ENCODE peak calls at places on chromosomes 16 and 17, in seven cellular contexts. One of them, this sample, is unnamed. For H3K4me1, the result is how much of the 10 kb centered on the place peaks cover.

GRCh38 chr17:81513669-81514484 is 1.3 kb upstream of the ACTG1 start:
- DNase-seq in endodermal cell: peak
- DNase-seq in ascending aorta: no peak
- DNase-seq in IMR-90: peak
- DNase-seq in OCI-LY7: peak
- DNase-seq in neural progenitor cell: peak
- DNase-seq in lower lobe of right lung: peak
- DNase-seq in this sample: peak

GRCh38 chr16:27401768-27402568 is at the start of gene IL21R:
- DNase-seq in IMR-90: peak
- DNase-seq in endodermal cell: peak
- DNase-seq in lower lobe of right lung: peak
- DNase-seq in ascending aorta: peak
- DNase-seq in OCI-LY7: peak
- DNase-seq in neural progenitor cell: peak
- DNase-seq in this sample: peak

GRCh38 chr16:20004931-20005330 is 68.8 kb downstream of the GPR139 start:
- DNase-seq in lower lobe of right lung: no peak
- DNase-seq in IMR-90: no peak
- DNase-seq in ascending aorta: no peak
- DNase-seq in neural progenitor cell: peak
- DNase-seq in endodermal cell: peak
- DNase-seq in OCI-LY7: no peak
- DNase-seq in this sample: no peak

GRCh38 chr16:10941127-10941933 is 938 bp downstream of the DEXI start:
- DNase-seq in OCI-LY7: no peak
- DNase-seq in neural progenitor cell: peak
- DNase-seq in endodermal cell: peak
- DNase-seq in lower lobe of right lung: no peak
- DNase-seq in ascending aorta: no peak
- DNase-seq in IMR-90: no peak
- DNase-seq in this sample: no peak

GRCh38 chr17:34740936-34741515 is 161.6 kb downstream of the TMEM132E start:
- DNase-seq in endodermal cell: peak
- DNase-seq in IMR-90: no peak
- DNase-seq in lower lobe of right lung: no peak
- DNase-seq in ascending aorta: no peak
- DNase-seq in neural progenitor cell: no peak
- DNase-seq in OCI-LY7: no peak
- DNase-seq in this sample: no peak

GRCh38 chr16:66189951-66190350 is 176.5 kb upstream of the CDH5 start:
- DNase-seq in IMR-90: peak
- DNase-seq in endodermal cell: no peak
- DNase-seq in ascending aorta: no peak
- DNase-seq in neural progenitor cell: no peak
- DNase-seq in OCI-LY7: no peak
- DNase-seq in lower lobe of right lung: no peak
- DNase-seq in this sample: peak

GRCh38 chr17:45310380-45311324 is 6.2 kb downstream of the MAP3K14 start:
- DNase-seq in neural progenitor cell: no peak
- DNase-seq in endodermal cell: no peak
- DNase-seq in ascending aorta: no peak
- DNase-seq in IMR-90: no peak
- DNase-seq in lower lobe of right lung: peak
- DNase-seq in OCI-LY7: no peak
- DNase-seq in this sample: no peak

GRCh38 chr17:78316115-78316866 is 43.6 kb downstream of the SOCS3 start:
- DNase-seq in OCI-LY7: no peak
- DNase-seq in IMR-90: no peak
- DNase-seq in endodermal cell: peak
- DNase-seq in lower lobe of right lung: no peak
- DNase-seq in neural progenitor cell: no peak
- DNase-seq in ascending aorta: no peak
- DNase-seq in this sample: no peak

GRCh38 chr17:56994009-56994792 is 16.3 kb downstream of the SCPEP1 start:
- DNase-seq in OCI-LY7: no peak
- DNase-seq in IMR-90: peak
- DNase-seq in ascending aorta: no peak
- DNase-seq in endodermal cell: peak
- DNase-seq in lower lobe of right lung: no peak
- DNase-seq in neural progenitor cell: no peak
- DNase-seq in this sample: no peak

GRCh38 chr17:13864551-13864950 is 204.8 kb upstream of the COX10 start:
- DNase-seq in endodermal cell: no peak
- DNase-seq in IMR-90: peak
- DNase-seq in neural progenitor cell: no peak
- DNase-seq in OCI-LY7: no peak
- DNase-seq in ascending aorta: no peak
- DNase-seq in lower lobe of right lung: no peak
- DNase-seq in this sample: no peak

GRCh38 chr16:88069397-88070168 is 118.3 kb downstream of the BANP start:
- DNase-seq in IMR-90: no peak
- DNase-seq in ascending aorta: no peak
- DNase-seq in OCI-LY7: peak
- DNase-seq in lower lobe of right lung: peak
- DNase-seq in endodermal cell: no peak
- DNase-seq in neural progenitor cell: no peak
- DNase-seq in this sample: no peak

GRCh38 chr17:41547921-41548843 is 20.1 kb upstream of the KRT19 start:
- DNase-seq in endodermal cell: peak
- DNase-seq in OCI-LY7: no peak
- DNase-seq in neural progenitor cell: no peak
- DNase-seq in IMR-90: peak
- DNase-seq in lower lobe of right lung: peak
- DNase-seq in ascending aorta: peak
- DNase-seq in this sample: peak

GRCh38 chr17:48522990-48523389 is 7.8 kb downstream of the HOXB1 start:
- DNase-seq in lower lobe of right lung: no peak
- DNase-seq in ascending aorta: no peak
- DNase-seq in endodermal cell: no peak
- DNase-seq in IMR-90: no peak
- DNase-seq in neural progenitor cell: no peak
- DNase-seq in OCI-LY7: no peak
- DNase-seq in this sample: no peak

GRCh38 chr17:44543905-44544523 is 13.3 kb upstream of the FZD2 start:
- DNase-seq in OCI-LY7: no peak
- DNase-seq in ascending aorta: no peak
- DNase-seq in endodermal cell: no peak
- DNase-seq in IMR-90: no peak
- DNase-seq in lower lobe of right lung: no peak
- DNase-seq in neural progenitor cell: no peak
- DNase-seq in this sample: no peak

GRCh38 chr17:39899215-39899614 is 19.2 kb downstream of the GSDMB start:
- DNase-seq in ascending aorta: no peak
- DNase-seq in IMR-90: no peak
- DNase-seq in lower lobe of right lung: no peak
- DNase-seq in OCI-LY7: no peak
- DNase-seq in neural progenitor cell: no peak
- DNase-seq in endodermal cell: no peak
- DNase-seq in this sample: no peak

GRCh38 chr16:87586201-87586782 is 16.0 kb upstream of the JPH3 start:
- DNase-seq in OCI-LY7: no peak
- DNase-seq in neural progenitor cell: no peak
- DNase-seq in lower lobe of right lung: no peak
- DNase-seq in ascending aorta: no peak
- DNase-seq in IMR-90: peak
- DNase-seq in endodermal cell: peak
- DNase-seq in this sample: no peak

GRCh38 chr17:60393840-60394529 is 2.1 kb upstream of the USP32 start:
- DNase-seq in IMR-90: no peak
- DNase-seq in OCI-LY7: no peak
- DNase-seq in ascending aorta: no peak
- DNase-seq in lower lobe of right lung: no peak
- DNase-seq in endodermal cell: no peak
- DNase-seq in neural progenitor cell: peak
- DNase-seq in this sample: no peak

GRCh38 chr17:60390881-60391418 is 983 bp downstream of the USP32 start:
- DNase-seq in IMR-90: peak
- DNase-seq in lower lobe of right lung: peak
- DNase-seq in OCI-LY7: peak
- DNase-seq in neural progenitor cell: peak
- DNase-seq in ascending aorta: no peak
- DNase-seq in endodermal cell: peak
- DNase-seq in this sample: no peak

GRCh38 chr17:60392845-60393702 is 1.1 kb upstream of the USP32 start:
- DNase-seq in lower lobe of right lung: peak
- DNase-seq in ascending aorta: no peak
- DNase-seq in OCI-LY7: peak
- DNase-seq in neural progenitor cell: peak
- DNase-seq in IMR-90: peak
- DNase-seq in endodermal cell: peak
- DNase-seq in this sample: no peak

GRCh38 chr17:60391419-60392041 is 403 bp downstream of the USP32 start:
- DNase-seq in OCI-LY7: no peak
- DNase-seq in ascending aorta: peak
- DNase-seq in neural progenitor cell: peak
- DNase-seq in endodermal cell: no peak
- DNase-seq in lower lobe of right lung: no peak
- DNase-seq in IMR-90: no peak
- DNase-seq in this sample: no peak

GRCh38 chr17:60392042-60392844 is at the start of gene USP32:
- DNase-seq in lower lobe of right lung: peak
- DNase-seq in ascending aorta: peak
- DNase-seq in OCI-LY7: peak
- DNase-seq in IMR-90: peak
- DNase-seq in endodermal cell: peak
- DNase-seq in neural progenitor cell: peak
- DNase-seq in this sample: peak
- TF ChIP-seq CTCF in lower lobe of right lung: peak
- TF ChIP-seq CTCF in ascending aorta: peak
- TF ChIP-seq CTCF in OCI-LY7: peak
- TF ChIP-seq CTCF in IMR-90: peak
- TF ChIP-seq CTCF in endodermal cell: peak
- TF ChIP-seq CTCF in neural progenitor cell: peak
- TF ChIP-seq CTCF in this sample: peak

DNA sequence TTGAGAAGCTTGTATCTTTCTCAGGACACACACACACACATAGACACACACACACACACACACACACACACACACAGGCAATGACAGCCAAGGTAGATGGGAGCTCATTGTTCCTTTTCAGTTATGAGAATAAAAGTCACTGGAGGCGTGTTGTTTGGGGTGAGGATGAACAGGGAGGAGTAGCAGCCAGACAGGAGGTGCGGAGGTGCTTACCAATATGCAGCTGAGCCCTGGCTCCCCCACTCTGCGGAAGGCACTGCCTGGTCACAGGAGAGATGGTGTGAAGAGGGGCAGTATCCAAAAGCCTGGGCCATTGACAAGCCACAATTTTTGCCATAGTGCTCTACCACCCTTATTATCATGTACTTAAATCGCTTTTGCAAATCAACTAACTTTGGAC is 77.4 kb downstream of the CBLN1 start:
- DNase-seq in ascending aorta: no peak
- DNase-seq in endodermal cell: no peak
- DNase-seq in lower lobe of right lung: no peak
- DNase-seq in neural progenitor cell: no peak
- DNase-seq in IMR-90: no peak
- DNase-seq in OCI-LY7: no peak
- DNase-seq in this sample: no peak
- H3K4me1 ChIP-seq in ascending aorta: under half
- H3K4me1 ChIP-seq in endodermal cell: under half
- H3K4me1 ChIP-seq in lower lobe of right lung: under half
- H3K4me1 ChIP-seq in neural progenitor cell: under half
- H3K4me1 ChIP-seq in IMR-90: under half
- H3K4me1 ChIP-seq in OCI-LY7: under half
- H3K4me1 ChIP-seq in this sample: under half

DNA sequence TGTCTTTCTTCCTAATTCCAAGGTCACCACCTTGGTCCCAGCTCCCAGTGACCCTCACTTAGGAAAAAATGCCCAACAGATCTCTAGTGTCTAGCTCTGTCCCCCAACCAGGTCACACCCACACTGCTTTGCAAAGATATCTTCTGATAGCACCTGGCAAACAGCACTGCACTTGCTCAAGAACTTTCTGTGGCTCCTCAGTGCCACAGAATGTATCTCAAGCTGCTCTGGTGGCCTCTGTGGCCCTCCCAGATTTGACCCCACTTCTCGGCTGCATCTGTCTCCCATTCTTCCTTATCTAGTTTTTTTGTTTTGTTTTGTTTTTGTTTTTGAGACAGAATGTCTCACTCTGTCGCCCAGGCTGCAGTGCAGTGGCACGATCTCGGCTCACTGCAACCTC is 5.0 kb downstream of the ZNF688 start:
- DNase-seq in lower lobe of right lung: no peak
- DNase-seq in endodermal cell: no peak
- DNase-seq in ascending aorta: no peak
- DNase-seq in IMR-90: no peak
- DNase-seq in OCI-LY7: no peak
- DNase-seq in neural progenitor cell: no peak
- DNase-seq in this sample: no peak
- TF ChIP-seq CTCF in lower lobe of right lung: no peak
- TF ChIP-seq CTCF in endodermal cell: no peak
- TF ChIP-seq CTCF in ascending aorta: no peak
- TF ChIP-seq CTCF in IMR-90: no peak
- TF ChIP-seq CTCF in OCI-LY7: no peak
- TF ChIP-seq CTCF in neural progenitor cell: no peak
- TF ChIP-seq CTCF in this sample: no peak

DNA sequence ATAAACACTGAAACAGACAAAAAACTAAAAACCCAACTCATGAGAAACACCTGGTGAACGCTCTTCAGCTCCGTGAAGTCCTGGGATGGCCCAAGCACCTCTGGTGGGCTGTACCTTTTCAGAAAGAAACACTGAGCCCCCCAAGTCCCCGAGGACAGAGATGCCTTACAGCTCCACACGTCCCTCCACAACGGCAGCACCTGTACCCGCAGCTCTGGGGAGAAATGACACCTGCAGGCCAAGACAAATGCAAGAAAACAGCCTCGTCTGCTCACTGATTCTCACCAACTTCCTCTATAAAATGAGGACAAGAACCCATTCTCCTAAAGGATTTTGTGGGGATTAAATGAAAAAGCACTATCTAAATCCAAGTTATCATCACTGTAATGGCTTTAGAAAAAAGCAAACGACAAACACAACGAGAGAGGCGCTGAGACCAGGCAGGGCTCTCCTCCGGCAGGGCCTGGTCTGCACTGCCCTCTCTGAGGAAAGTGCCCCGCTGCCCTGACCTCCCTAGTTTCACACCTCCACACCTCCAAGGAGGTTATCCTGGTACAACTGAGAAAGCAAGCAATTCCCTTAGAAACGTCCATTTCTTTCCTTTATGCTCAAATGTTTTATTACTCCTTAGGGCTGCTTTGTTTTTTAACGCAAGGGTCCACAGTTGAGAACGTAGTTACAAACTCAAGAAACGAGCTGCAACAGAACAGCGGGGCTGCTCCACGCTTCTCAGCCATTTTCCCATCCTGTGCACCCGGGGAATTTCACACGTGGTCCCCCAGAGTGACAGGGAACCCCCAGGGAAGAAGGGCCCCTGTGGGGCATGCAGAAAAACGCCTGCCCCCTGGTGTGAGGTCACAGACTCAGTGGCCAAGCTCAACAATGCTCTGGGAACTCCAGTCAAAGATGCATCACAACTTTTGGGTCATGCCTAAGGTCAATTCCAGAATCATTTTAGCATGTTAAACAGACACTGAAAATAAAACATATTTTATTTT is 115.0 kb downstream of the ZNF778 start:
- DNase-seq in ascending aorta: no peak
- DNase-seq in endodermal cell: no peak
- DNase-seq in OCI-LY7: peak
- DNase-seq in IMR-90: no peak
- DNase-seq in lower lobe of right lung: no peak
- DNase-seq in neural progenitor cell: no peak
- DNase-seq in this sample: no peak
- H3K4me1 ChIP-seq in ascending aorta: under half
- H3K4me1 ChIP-seq in endodermal cell: under half
- H3K4me1 ChIP-seq in OCI-LY7: half or more
- H3K4me1 ChIP-seq in IMR-90: under half
- H3K4me1 ChIP-seq in lower lobe of right lung: half or more
- H3K4me1 ChIP-seq in neural progenitor cell: under half
- H3K4me1 ChIP-seq in this sample: half or more

GRCh38 chr16:856101-856500 is 55.6 kb upstream of the GNG13 start:
- DNase-seq in OCI-LY7: no peak
- DNase-seq in IMR-90: no peak
- DNase-seq in endodermal cell: no peak
- DNase-seq in lower lobe of right lung: no peak
- DNase-seq in neural progenitor cell: no peak
- DNase-seq in ascending aorta: no peak
- DNase-seq in this sample: no peak
- TF ChIP-seq CTCF in OCI-LY7: no peak
- TF ChIP-seq CTCF in IMR-90: no peak
- TF ChIP-seq CTCF in endodermal cell: no peak
- TF ChIP-seq CTCF in lower lobe of right lung: no peak
- TF ChIP-seq CTCF in neural progenitor cell: no peak
- TF ChIP-seq CTCF in ascending aorta: no peak
- TF ChIP-seq CTCF in this sample: no peak

This sample was measured in right atrium auricular region.